ENCODE peak calls at places on chromosome 1, in nine cellular contexts. Y is upper lobe of right lung, I is IMR-90, U is BE2C, G is Panc1, K is mucosa of descending colon, C is psoas muscle, B is adrenal gland, T is esophagus squamous epithelium. F is an unnamed sample.

GRCh38 chr1:214397497-214397896 is 116.5 kb downstream of the SMYD2 start:
- DNase-seq in T (no peak), B (no peak), U (no peak), Y (no peak), I (no peak), C (no peak), G (no peak), K (no peak), F (no peak)

GRCh38 chr1:70509996-70510876 is 99.2 kb downstream of the CTH start:
- DNase-seq in G (peak; percentile 52), K (peak; percentile 8), C (no peak), U (no peak), B (no peak), T (no peak), I (peak; percentile 95), Y (no peak), F (no peak)

GRCh38 chr1:8495928-8496401 is 178.1 kb downstream of the SLC45A1 start:
- DNase-seq in Y (no peak), B (no peak), G (no peak), K (no peak), C (no peak), I (peak; percentile 19), U (no peak), T (no peak), F (no peak)

GRCh38 chr1:33081554-33082305 is 777 bp downstream of the AZIN2 start:
- DNase-seq in U (no peak), B (no peak), I (no peak), K (peak; percentile 27), G (no peak), Y (no peak), T (no peak), C (no peak), F (no peak)

GRCh38 chr1:16111771-16112557 is 38.5 kb upstream of the FAM131C start:
- DNase-seq in I (peak; percentile 87), B (no peak), C (no peak), U (no peak), T (no peak), G (no peak), K (peak; percentile 10), Y (no peak), F (no peak)

GRCh38 chr1:210117198-210117597 is 115.4 kb upstream of the SERTAD4 start:
- DNase-seq in I (no peak), T (no peak), Y (no peak), G (no peak), U (no peak), B (no peak), C (no peak), K (no peak), F (no peak)

GRCh38 chr1:244171241-244171985 is 120.3 kb downstream of the ZBTB18 start:
- DNase-seq in C (no peak), Y (no peak), T (no peak), U (no peak), K (no peak), I (no peak), G (no peak), B (no peak), F (no peak)

GRCh38 chr1:103517380-103518047 is 8.0 kb upstream of the RNPC3 start:
- DNase-seq in T (no peak), Y (no peak), C (no peak), I (peak; percentile 26), U (no peak), K (no peak), B (no peak), G (no peak), F (no peak)

GRCh38 chr1:164950453-164951052 is 391.6 kb downstream of the PBX1 start:
- DNase-seq in B (no peak), K (no peak), G (no peak), I (no peak), T (no peak), Y (no peak), C (no peak), U (no peak), F (no peak)

GRCh38 chr1:22832414-22832786 is 121.8 kb downstream of the EPHB2 start:
- DNase-seq in Y (no peak), I (peak; percentile 80), K (no peak), G (no peak), B (no peak), U (no peak), C (no peak), T (no peak), F (no peak)

GRCh38 chr1:194055545-194055944 is 869.1 kb upstream of the B3GALT2 start:
- DNase-seq in I (no peak), T (no peak), K (no peak), G (no peak), Y (no peak), C (no peak), B (no peak), U (no peak), F (no peak)

DNA sequence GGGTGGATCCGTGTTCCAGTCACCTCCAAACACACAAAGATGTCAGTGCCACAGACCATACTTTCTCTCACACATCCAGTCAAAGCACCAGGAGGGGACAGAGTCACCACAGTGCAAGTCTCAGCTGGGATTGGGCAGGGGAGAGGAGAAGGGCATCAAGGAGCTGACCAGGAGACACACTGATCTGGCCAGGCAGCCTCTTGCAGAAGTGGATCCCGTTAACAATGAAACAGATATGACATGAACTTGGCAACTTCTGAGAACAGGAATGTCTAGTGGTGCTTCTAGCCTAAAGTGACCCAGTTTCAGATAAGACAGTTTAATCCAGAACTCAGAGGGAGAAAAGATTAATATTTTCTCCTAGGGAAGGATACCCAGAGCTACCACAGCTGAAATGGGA is 71.0 kb downstream of the HIVEP3 start:
- DNase-seq in U (no peak), I (no peak), T (no peak), K (no peak), B (no peak), G (no peak), Y (no peak), C (no peak), F (no peak)
- H3K9me3 ChIP-seq in U (no peaks in the 10 kb centered on the region), I (no peaks in the 10 kb centered on the region), T (no peaks in the 10 kb centered on the region), K (no peaks in the 10 kb centered on the region), B (no peaks in the 10 kb centered on the region), G (no peaks in the 10 kb centered on the region), Y (no peaks in the 10 kb centered on the region), C (no peaks in the 10 kb centered on the region), F (no peaks in the 10 kb centered on the region)

GRCh38 chr1:225508538-225509375 is 80.9 kb upstream of the LBR start:
- DNase-seq in U (no peak), Y (no peak), T (no peak), I (peak; percentile 99), G (peak; percentile 95), C (no peak), K (peak; percentile 37), B (peak; percentile 76), F (peak; percentile 65)
- H3K4me3 ChIP-seq in U (no peak overlapping the region), Y (no peak overlapping the region), T (no peak overlapping the region), I (no peak overlapping the region), G (no peak overlapping the region), C (no peak overlapping the region), K (no peak overlapping the region), B (no peak overlapping the region), F (no peak overlapping the region)

GRCh38 chr1:91406773-91407389 is 2.2 kb upstream of the HFM1 start:
- DNase-seq in Y (no peak), C (no peak), U (no peak), T (no peak), B (no peak), I (no peak), G (no peak), K (no peak), F (no peak)

GRCh38 chr1:91400133-91400725 is 4.4 kb downstream of the HFM1 start:
- DNase-seq in Y (no peak), K (no peak), U (no peak), C (no peak), G (no peak), I (no peak), B (no peak), T (no peak), F (no peak)

GRCh38 chr1:91402023-91402422 is 2.6 kb downstream of the HFM1 start:
- DNase-seq in K (no peak), C (no peak), I (peak; percentile 20), G (peak; percentile 10), B (no peak), T (no peak), U (no peak), Y (no peak), F (no peak)

GRCh38 chr1:91404151-91405012 is at the start of gene HFM1:
- DNase-seq in K (peak; percentile 56), U (peak; percentile 88), B (peak; percentile 75), T (no peak), G (no peak), I (peak; percentile 69), Y (peak; percentile 87), C (peak; percentile 88), F (peak; percentile 32)
- TF ChIP-seq CTCF in K (no peak), U (peak; percentile 21), B (no peak), T (no peak), G (peak; percentile 46), I (no peak), Y (no peak), C (no peak), F (no peak)

GRCh38 chr1:248114890-248115289 is 19.9 kb downstream of the OR2L13 start:
- DNase-seq in I (no peak), K (no peak), C (no peak), U (no peak), B (no peak), T (no peak), G (no peak), Y (no peak), F (no peak)

GRCh38 chr1:248111157-248111556 is 16.2 kb downstream of the OR2L13 start:
- DNase-seq in Y (no peak), U (no peak), T (no peak), I (no peak), C (no peak), B (no peak), K (no peak), G (no peak), F (no peak)
- H3K9me3 ChIP-seq in Y (peaks cover 12% of the 10 kb centered on the region), U (no peaks in the 10 kb centered on the region), T (peaks cover 16% of the 10 kb centered on the region), I (peaks cover 12% of the 10 kb centered on the region), C (peaks cover 15% of the 10 kb centered on the region), B (no peaks in the 10 kb centered on the region), K (peaks cover 66% of the 10 kb centered on the region), G (peaks cover 9% of the 10 kb centered on the region), F (no peaks in the 10 kb centered on the region)

DNA sequence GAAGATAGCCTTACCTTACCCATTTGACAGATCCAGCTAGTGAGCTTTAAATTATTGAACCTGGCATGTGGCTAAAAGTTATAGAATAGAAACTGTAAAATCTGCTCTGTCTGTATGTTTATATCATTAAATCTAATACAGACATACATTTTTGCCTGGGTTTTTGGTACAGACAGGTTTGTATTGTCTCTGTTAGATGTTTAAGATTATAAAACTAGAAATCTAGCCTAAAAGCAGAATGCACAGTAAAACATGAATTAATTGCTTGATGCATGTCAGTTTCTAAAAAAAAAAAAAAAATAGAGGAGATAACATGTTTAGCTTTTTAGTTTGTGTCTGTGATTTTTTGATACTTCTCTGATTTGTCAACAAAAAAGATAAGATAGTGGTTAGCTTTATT is 477.6 kb upstream of the LRRC7 start:
- DNase-seq in G (no peak), B (no peak), K (no peak), T (no peak), I (no peak), U (no peak), Y (no peak), C (no peak), F (no peak)
- H3K4me3 ChIP-seq in G (no peak overlapping the region), B (no peak overlapping the region), K (no peak overlapping the region), T (no peak overlapping the region), I (no peak overlapping the region), U (no peak overlapping the region), Y (no peak overlapping the region), C (no peak overlapping the region), F (no peak overlapping the region)

GRCh38 chr1:62111084-62111483 is 83.6 kb upstream of the L1TD1 start:
- DNase-seq in K (no peak), G (no peak), C (no peak), T (no peak), I (no peak), U (no peak), Y (no peak), B (no peak), F (no peak)
- TF ChIP-seq CTCF in K (no peak), G (peak; percentile 16), C (no peak), T (no peak), I (no peak), U (no peak), Y (no peak), B (no peak), F (no peak)